ENCODE peak calls at places on chromosomes 12 and 14, in ten cellular contexts. Z is mucosa of descending colon, D is fibroblast of mammary gland, Y is psoas muscle, T is spleen, U is endodermal cell, X is A549, S is GM23338, F is cardiac muscle cell, W is breast epithelium. H is an unnamed sample.

GRCh38 chr12:31246470-31246850 is 79.5 kb downstream of the SINHCAF start:
- DNase-seq in T (no peak), Z (no peak), U (no peak), Y (no peak), D (no peak), F (peak; percentile 66), W (peak; percentile 57), X (no peak), S (no peak), H (peak; percentile 53)

GRCh38 chr12:45966486-45966885 is 23.9 kb downstream of the SCAF11 start:
- DNase-seq in T (no peak), W (no peak), Z (no peak), U (no peak), D (peak; percentile 56), F (peak; percentile 80), S (peak; percentile 18), X (peak; percentile 5), Y (no peak), H (no peak)

GRCh38 chr12:45050751-45051489 is at the start of gene DBX2:
- DNase-seq in Z (no peak), W (no peak), U (no peak), D (no peak), S (peak; percentile 67), F (peak; percentile 9), Y (peak; percentile 51), T (no peak), X (no peak), H (no peak)

GRCh38 chr12:2291182-2291832 is 238.5 kb downstream of the CACNA1C start:
- DNase-seq in S (peak; percentile 81), X (peak; percentile 80), D (peak; percentile 57), F (peak; percentile 62), Y (no peak), W (no peak), U (peak; percentile 92), T (no peak), Z (no peak), H (no peak)

GRCh38 chr12:75820848-75821578 is 210.6 kb downstream of the PHLDA1 start:
- DNase-seq in U (no peak), Z (peak; percentile 23), F (peak; percentile 61), Y (peak; percentile 70), X (no peak), S (no peak), T (no peak), W (no peak), D (peak; percentile 99), H (no peak)

GRCh38 chr12:55931317-55931779 is 386 bp downstream of the DGKA start:
- DNase-seq in S (no peak), W (no peak), Y (peak; percentile 53), D (no peak), X (peak; percentile 38), Z (peak; percentile 67), T (no peak), F (no peak), U (no peak), H (no peak)

GRCh38 chr12:32893008-32893407 is 3.6 kb downstream of the PKP2 start:
- DNase-seq in Y (no peak), W (no peak), T (no peak), X (no peak), U (no peak), S (peak; percentile 67), F (no peak), Z (no peak), D (no peak), H (no peak)

GRCh38 chr12:41334390-41334789 is 146.3 kb downstream of the PDZRN4 start:
- DNase-seq in U (peak; percentile 79), D (no peak), T (no peak), F (no peak), Z (no peak), W (no peak), S (no peak), Y (no peak), X (no peak), H (no peak)

GRCh38 chr12:19669793-19670192 is 230.5 kb downstream of the AEBP2 start:
- DNase-seq in Y (no peak), S (no peak), U (no peak), F (no peak), D (no peak), W (no peak), T (no peak), X (no peak), Z (no peak), H (no peak)

GRCh38 chr12:65892905-65893304 is 68.6 kb downstream of the HMGA2 start:
- DNase-seq in X (no peak), D (peak; percentile 85), W (no peak), Z (no peak), S (no peak), T (no peak), F (peak; percentile 58), Y (no peak), U (peak; percentile 54), H (no peak)

GRCh38 chr12:116455540-116456306 is 103.5 kb upstream of the MAP1LC3B2 start:
- DNase-seq in Y (peak; percentile 82), F (peak; percentile 98), S (peak; percentile 42), U (peak; percentile 65), T (peak; percentile 24), Z (peak; percentile 57), W (peak; percentile 93), D (peak; percentile 98), X (peak; percentile 67), H (peak; percentile 96)

GRCh38 chr14:82510007-82510406 is 976.4 kb upstream of the SEL1L start:
- DNase-seq in W (no peak), Z (no peak), Y (no peak), U (no peak), F (no peak), D (no peak), X (no peak), S (peak; percentile 61), T (no peak), H (no peak)

GRCh38 chr12:72369560-72369959 is 97.4 kb downstream of the TRHDE start:
- DNase-seq in Y (no peak), D (no peak), W (no peak), X (no peak), T (no peak), F (no peak), Z (no peak), S (no peak), U (no peak), H (no peak)
- TF ChIP-seq CTCF in Y (no peak), D (no peak), W (no peak), X (no peak), T (no peak), F (no peak), Z (no peak), S (no peak), U (no peak), H (no peak)

GRCh38 chr12:113299619-113300237 is 35.2 kb downstream of the SLC8B1 start:
- DNase-seq in U (peak; percentile 95), F (peak; percentile 88), Z (peak; percentile 53), Y (peak; percentile 78), X (peak; percentile 93), T (no peak), S (peak; percentile 53), D (peak; percentile 75), W (peak; percentile 72), H (no peak)
- H3K4me3 ChIP-seq in U (no peak overlapping the region), F (no peak overlapping the region), Z (no peak overlapping the region), Y (no peak overlapping the region), X (no peak overlapping the region), T (no peak overlapping the region), S (no peak overlapping the region), D (no peak overlapping the region), W (no peak overlapping the region), H (no peak overlapping the region)

DNA sequence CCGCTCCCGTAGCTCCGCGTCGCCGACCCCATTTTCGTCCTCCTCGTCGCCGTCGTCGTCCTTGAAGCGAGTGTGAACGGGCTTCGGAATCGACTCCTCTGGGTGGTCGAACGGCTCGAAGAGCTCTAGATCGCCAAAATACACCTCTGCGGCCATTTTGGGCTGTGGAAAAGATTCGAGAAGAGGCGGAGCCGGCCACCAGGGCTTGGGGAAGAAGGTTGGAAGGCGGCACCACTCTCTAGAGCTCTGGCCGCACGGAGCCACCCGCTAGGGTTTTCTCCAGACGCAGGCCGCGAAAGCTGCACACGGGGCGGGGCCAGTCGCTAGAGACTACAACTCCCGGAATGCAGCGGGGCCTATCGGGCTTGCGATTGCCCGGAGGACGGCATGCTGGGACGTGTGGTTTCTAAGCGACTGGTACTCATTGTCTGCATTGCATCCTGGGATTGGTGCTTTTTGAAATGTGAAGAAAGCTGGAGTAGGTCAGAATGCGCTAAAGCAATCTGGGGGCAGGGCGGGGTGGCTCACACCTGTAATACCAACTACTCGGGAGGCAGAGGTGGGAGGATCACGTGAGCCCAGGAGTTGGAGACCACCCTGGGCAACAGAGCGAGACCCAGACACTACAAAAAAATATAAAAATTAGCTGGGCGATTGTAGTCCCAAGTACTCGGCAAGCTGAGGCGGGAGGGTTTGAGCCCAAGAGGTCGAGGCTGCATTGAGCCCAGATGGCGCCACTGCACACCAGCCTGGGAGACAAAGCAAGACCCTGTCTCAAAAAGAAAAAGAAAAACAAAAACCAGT is at the start of gene ZCCHC8:
- DNase-seq in Y (peak; percentile 98), T (peak; percentile 99), X (peak; percentile 98), W (peak; percentile 96), U (peak; percentile 100), S (peak; percentile 100), Z (peak; percentile 97), D (peak; percentile 98), F (peak; percentile 99), H (peak; percentile 99)
- TF ChIP-seq CTCF in Y (no peak), T (no peak), X (peak; percentile 30), W (peak; percentile 21), U (no peak), S (peak; percentile 47), Z (peak; percentile 23), D (no peak), F (no peak), H (no peak)

GRCh38 chr12:52122904-52123303 is 43.4 kb downstream of the SMIM41 start:
- DNase-seq in Z (no peak), D (no peak), S (no peak), W (no peak), T (peak; percentile 47), Y (no peak), U (peak; percentile 63), X (peak; percentile 0), F (no peak), H (no peak)

GRCh38 chr12:52127683-52128450 is 48.4 kb downstream of the SMIM41 start:
- DNase-seq in U (peak; percentile 36), F (no peak), D (no peak), S (no peak), X (no peak), Z (no peak), Y (no peak), T (no peak), W (no peak), H (no peak)

GRCh38 chr12:52126050-52126604 is 46.6 kb downstream of the SMIM41 start:
- DNase-seq in Z (no peak), U (peak; percentile 52), X (no peak), T (peak; percentile 51), F (no peak), W (peak; percentile 31), D (no peak), S (no peak), Y (no peak), H (no peak)

GRCh38 chr12:52126605-52127578 is 47.4 kb downstream of the SMIM41 start:
- DNase-seq in X (peak; percentile 1), T (peak; percentile 80), U (peak; percentile 47), S (no peak), Z (no peak), W (peak; percentile 17), Y (peak; percentile 68), D (no peak), F (peak; percentile 72), H (peak; percentile 89)

DNA sequence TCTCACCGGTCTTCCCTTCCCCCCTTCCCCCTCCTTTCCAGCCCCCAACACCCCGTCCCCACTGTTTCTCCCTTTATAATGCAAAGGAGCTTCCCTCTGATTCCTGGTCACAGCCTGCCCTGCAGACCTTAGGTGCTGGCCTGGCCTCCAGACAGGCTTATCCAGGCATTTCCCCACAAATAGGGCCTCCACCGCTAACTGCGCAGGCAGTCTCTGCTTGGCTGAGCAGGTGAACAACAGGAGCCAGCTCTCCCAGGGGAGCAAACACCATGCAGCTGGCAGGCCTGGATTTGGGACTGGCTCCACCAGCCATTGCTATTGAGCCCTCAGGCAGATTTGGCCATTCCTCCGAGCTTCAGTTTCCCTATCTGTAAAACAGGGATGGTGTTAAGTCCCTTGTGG is 46.0 kb downstream of the SMIM41 start:
- DNase-seq in Z (no peak), D (no peak), X (no peak), T (peak; percentile 59), W (peak; percentile 26), U (peak; percentile 87), S (peak; percentile 85), Y (no peak), F (no peak), H (no peak)
- H3K4me3 ChIP-seq in Z (no peak overlapping the region), D (no peak overlapping the region), X (no peak overlapping the region), T (no peak overlapping the region), W (no peak overlapping the region), U (no peak overlapping the region), S (peak overlapping the region; percentile 27), Y (no peak overlapping the region), F (no peak overlapping the region), H (no peak overlapping the region)

H was measured in esophagus muscularis mucosa.